ENCODE peak calls at places on chromosomes 7 and 10, in six cellular contexts. D, Q, B, T, P and K are unnamed samples.

GRCh38 chr7:44074349-44074695 is 8.0 kb downstream of the POLM start:
- DNase-seq in D (no peak), Q (no peak), B (no peak), T (no peak), P (no peak), K (no peak)

GRCh38 chr10:63726883-63727282 is 205.7 kb downstream of the REEP3 start:
- DNase-seq in D (no peak), Q (no peak), B (no peak), T (no peak), P (no peak), K (no peak)

GRCh38 chr10:104591451-104591850 is 49.6 kb upstream of the SORCS3 start:
- DNase-seq in D (no peak), Q (no peak), B (no peak), T (no peak), P (no peak), K (no peak)

GRCh38 chr10:66192162-66192834 is 733.5 kb upstream of the LRRTM3 start:
- DNase-seq in D (no peak), Q (no peak), B (no peak), T (no peak), P (no peak), K (no peak)

GRCh38 chr10:120048358-120048757 is 155.8 kb downstream of the SEC23IP start:
- DNase-seq in D (no peak), Q (no peak), B (no peak), T (no peak), P (no peak), K (no peak)

GRCh38 chr7:32241636-32242035 is 171.4 kb upstream of the PDE1C start:
- DNase-seq in D (no peak), Q (no peak), B (no peak), T (no peak), P (no peak), K (no peak)

GRCh38 chr7:50207682-50208255 is 96.7 kb upstream of the IKZF1 start:
- DNase-seq in D (no peak), Q (no peak), B (no peak), T (no peak), P (peak; percentile 90), K (no peak)

GRCh38 chr7:34361663-34362250 is 296.3 kb upstream of the NPSR1 start:
- DNase-seq in D (no peak), Q (no peak), B (no peak), T (no peak), P (no peak), K (no peak)

GRCh38 chr10:95767884-95768556 is 12.1 kb downstream of the ENTPD1 start:
- DNase-seq in D (peak; percentile 13), Q (no peak), B (no peak), T (peak; percentile 66), P (no peak), K (no peak)

GRCh38 chr7:43680736-43681135 is 48.6 kb downstream of the COA1 start:
- DNase-seq in D (no peak), Q (no peak), B (no peak), T (no peak), P (no peak), K (no peak)

GRCh38 chr10:109835257-109835656 is 88.1 kb downstream of the XPNPEP1 start:
- DNase-seq in D (no peak), Q (no peak), B (no peak), T (no peak), P (no peak), K (no peak)

GRCh38 chr7:88759956-88760515 is 536 bp downstream of the ZNF804B start:
- DNase-seq in D (no peak), Q (no peak), B (no peak), T (no peak), P (no peak), K (no peak)

GRCh38 chr7:128021361-128021760 is 9.9 kb downstream of the LRRC4 start:
- DNase-seq in D (peak; percentile 54), Q (no peak), B (no peak), T (peak; percentile 57), P (no peak), K (no peak)

DNA sequence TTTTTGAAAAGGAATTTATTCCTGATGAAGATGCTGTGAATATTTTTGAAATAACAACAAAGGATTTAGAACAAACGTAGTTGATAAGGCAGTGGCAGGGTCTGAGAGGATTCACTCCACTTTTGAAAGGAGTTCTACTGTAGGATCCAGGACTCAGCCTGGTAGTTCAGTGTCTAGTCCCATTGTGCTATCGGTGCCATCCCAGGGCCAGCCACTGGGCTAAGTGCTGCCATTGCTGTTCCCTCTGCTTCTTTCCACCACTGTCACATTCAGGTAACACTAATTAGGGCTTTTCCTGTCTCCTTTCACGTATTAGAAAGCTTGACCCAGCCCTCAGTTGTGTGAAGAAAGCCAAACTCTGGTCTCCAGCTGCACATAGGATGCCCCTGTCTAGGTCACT is 177.3 kb downstream of the TEX36 start:
- DNase-seq in D (no peak), Q (no peak), B (no peak), T (no peak), P (no peak), K (no peak)
- TF ChIP-seq CTCF in D (no peak), Q (no peak), B (no peak), T (no peak), P (no peak), K (no peak)

DNA sequence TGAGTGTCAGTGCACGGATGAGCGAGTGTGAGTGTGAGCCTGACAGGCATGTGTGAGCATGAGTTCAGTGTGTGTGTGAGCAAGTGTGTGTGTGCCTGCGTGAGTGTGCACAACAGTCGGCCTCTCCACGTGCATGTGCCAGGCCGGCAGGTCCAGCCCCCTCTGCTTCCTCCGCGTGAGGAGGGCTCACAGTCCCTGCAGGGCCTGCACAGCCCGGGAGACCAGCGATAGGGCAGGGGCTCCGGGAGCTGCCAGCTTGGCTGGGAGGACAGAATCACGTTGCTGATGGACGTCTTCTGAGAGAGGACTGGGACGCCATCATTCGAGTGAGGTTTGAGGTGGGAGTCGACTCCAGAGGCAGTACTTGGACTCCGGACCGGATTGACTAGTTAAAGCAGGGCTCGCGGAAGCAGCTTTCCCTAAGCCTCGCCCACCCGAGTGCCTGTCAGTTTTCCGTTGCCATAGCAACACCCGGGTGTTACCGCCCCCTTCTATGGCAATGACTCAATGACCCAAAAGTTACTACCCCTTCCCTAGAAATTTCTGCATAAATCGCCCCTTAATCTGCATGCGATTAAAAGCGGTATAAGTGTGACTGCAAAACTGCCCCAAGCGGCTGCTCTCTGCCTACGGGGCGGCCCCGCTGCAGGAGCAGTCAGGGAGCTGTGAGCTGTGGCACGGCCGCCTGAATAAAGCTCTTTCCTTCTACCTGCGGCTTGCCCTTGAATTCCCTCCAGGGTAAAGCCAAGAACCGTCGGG is 19.7 kb upstream of the CFAP46 start:
- DNase-seq in D (peak; percentile 37), Q (no peak), B (peak; percentile 65), T (peak; percentile 67), P (peak; percentile 82), K (peak; percentile 49)
- H3K27ac ChIP-seq in D (no peak overlapping the region), Q (no peak overlapping the region), B (peak overlapping the region; percentile 46), T (no peak overlapping the region), P (no peak overlapping the region), K (no peak overlapping the region)

GRCh38 chr10:3065622-3066021 is 1.7 kb upstream of the PFKP start:
- DNase-seq in D (no peak), Q (no peak), B (no peak), T (no peak), P (no peak), K (no peak)
- TF ChIP-seq CTCF in D (no peak), Q (no peak), B (no peak), T (no peak), P (no peak), K (no peak)

GRCh38 chr7:71140264-71140663 is 8.3 kb downstream of the GALNT17 start:
- DNase-seq in D (no peak), Q (no peak), B (no peak), T (no peak), P (no peak), K (no peak)
- H3K27ac ChIP-seq in D (no peak overlapping the region), Q (no peak overlapping the region), B (no peak overlapping the region), T (no peak overlapping the region), P (no peak overlapping the region), K (no peak overlapping the region)

DNA sequence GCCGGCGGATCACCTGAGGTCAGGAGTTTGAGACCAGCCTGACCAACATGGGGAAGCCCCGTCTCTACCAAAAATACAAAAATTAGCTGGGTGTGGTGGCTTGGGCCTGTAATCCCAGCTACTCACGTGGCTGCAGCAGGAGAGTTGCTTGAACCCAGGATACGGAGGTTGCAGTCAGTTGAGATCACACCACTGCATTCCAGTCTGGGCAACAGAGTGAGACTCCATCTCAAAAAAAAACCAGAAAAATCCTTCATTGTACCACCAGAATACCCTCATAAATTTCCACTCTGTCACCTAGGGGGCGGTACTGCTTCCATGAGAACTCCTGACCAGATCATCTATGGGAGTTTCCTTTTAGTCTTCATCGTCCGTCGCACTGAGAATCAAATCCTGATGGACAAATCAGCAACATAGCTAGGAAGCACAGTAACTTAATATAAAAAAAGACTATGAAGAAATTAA is 225.8 kb upstream of the KLF14 start:
- DNase-seq in D (peak; percentile 87), Q (no peak), B (no peak), T (peak; percentile 85), P (no peak), K (no peak)
- TF ChIP-seq CTCF in D (peak; percentile 77), Q (no peak), B (peak; percentile 42), T (peak; percentile 57), P (peak; percentile 14), K (no peak)

GRCh38 chr10:30058111-30058510 is 1.3 kb downstream of the JCAD start:
- DNase-seq in D (no peak), Q (no peak), B (no peak), T (no peak), P (no peak), K (no peak)

GRCh38 chr10:30056281-30056680 is 3.1 kb downstream of the JCAD start:
- DNase-seq in D (no peak), Q (no peak), B (no peak), T (peak; percentile 47), P (no peak), K (no peak)

GRCh38 chr10:30055094-30055701 is 4.2 kb downstream of the JCAD start:
- DNase-seq in D (no peak), Q (no peak), B (no peak), T (peak; percentile 67), P (no peak), K (no peak)

GRCh38 chr10:30057421-30057841 is 2.0 kb downstream of the JCAD start:
- DNase-seq in D (peak; percentile 58), Q (no peak), B (no peak), T (peak; percentile 40), P (no peak), K (no peak)

GRCh38 chr10:30056767-30057355 is 2.5 kb downstream of the JCAD start:
- DNase-seq in D (no peak), Q (no peak), B (no peak), T (no peak), P (no peak), K (no peak)
- H3K27ac ChIP-seq in D (peak overlapping the region; percentile 91), Q (peak overlapping the region; percentile 42), B (no peak overlapping the region), T (peak overlapping the region; percentile 78), P (peak overlapping the region; percentile 85), K (peak overlapping the region; percentile 70)

DNA sequence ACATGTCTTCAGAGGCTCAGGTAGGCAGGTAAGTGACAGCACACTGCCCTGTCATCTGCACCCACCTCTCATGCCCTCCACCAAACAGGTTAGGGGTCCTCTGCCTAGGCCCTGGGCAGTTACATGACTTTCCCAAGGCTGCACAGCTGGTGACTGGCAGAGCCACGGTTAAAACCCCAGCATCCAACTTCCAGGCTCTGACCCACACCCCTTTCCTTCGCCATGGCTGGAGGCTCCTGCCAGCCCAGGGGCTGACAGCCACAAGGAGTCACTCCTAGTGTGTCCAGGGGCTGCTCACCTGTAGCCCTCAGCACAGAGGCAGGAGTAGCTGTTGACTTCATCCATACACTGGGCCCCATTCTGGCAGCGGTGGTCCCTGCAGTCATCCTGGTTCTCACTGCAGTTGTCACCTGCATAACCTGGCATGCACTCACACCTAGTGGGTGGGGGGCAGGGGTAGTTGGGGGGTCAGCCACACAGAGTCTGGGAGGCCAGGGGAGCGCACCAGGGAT is 175.0 kb downstream of the SLIT1 start:
- DNase-seq in D (no peak), Q (no peak), B (no peak), T (no peak), P (peak; percentile 29), K (no peak)
- TF ChIP-seq CTCF in D (no peak), Q (no peak), B (no peak), T (no peak), P (no peak), K (no peak)

GRCh38 chr10:7302393-7303054 is 108.3 kb downstream of the SFMBT2 start:
- DNase-seq in D (peak; percentile 75), Q (no peak), B (no peak), T (peak; percentile 2), P (no peak), K (no peak)
- H3K27ac ChIP-seq in D (peak overlapping the region; percentile 84), Q (no peak overlapping the region), B (no peak overlapping the region), T (no peak overlapping the region), P (no peak overlapping the region), K (no peak overlapping the region)